ENCODE peak calls at places on chromosomes 16 and 17, in five cellular contexts. One of them, this sample, is unnamed.

GRCh38 chr16:67965668-67966548 is 2.5 kb downstream of the SLC12A4 start:
- DNase-seq in CD14-positive monocyte: no peak
- DNase-seq in AG09319: no peak
- DNase-seq in AG04449: no peak
- DNase-seq in A549: no peak
- DNase-seq in this sample: peak

GRCh38 chr17:1040216-1040600 is 43.3 kb downstream of the TIMM22 start:
- DNase-seq in CD14-positive monocyte: no peak
- DNase-seq in AG09319: no peak
- DNase-seq in AG04449: no peak
- DNase-seq in A549: no peak
- DNase-seq in this sample: no peak

GRCh38 chr17:45230787-45231480 is 9.2 kb downstream of the FMNL1 start:
- DNase-seq in CD14-positive monocyte: peak
- DNase-seq in AG09319: no peak
- DNase-seq in AG04449: no peak
- DNase-seq in A549: no peak
- DNase-seq in this sample: peak

GRCh38 chr16:4911831-4912422 is 25.0 kb downstream of the PPL start:
- DNase-seq in CD14-positive monocyte: no peak
- DNase-seq in AG09319: peak
- DNase-seq in AG04449: no peak
- DNase-seq in A549: no peak
- DNase-seq in this sample: peak

GRCh38 chr16:3454631-3455147 is 11.2 kb downstream of the NAA60 start:
- DNase-seq in CD14-positive monocyte: no peak
- DNase-seq in AG09319: no peak
- DNase-seq in AG04449: no peak
- DNase-seq in A549: no peak
- DNase-seq in this sample: no peak

GRCh38 chr17:13502263-13502662 is 99.5 kb downstream of the HS3ST3A1 start:
- DNase-seq in CD14-positive monocyte: no peak
- DNase-seq in AG09319: no peak
- DNase-seq in AG04449: no peak
- DNase-seq in A549: no peak
- DNase-seq in this sample: no peak

GRCh38 chr17:47719411-47720152 is 13.5 kb upstream of the TBX21 start:
- DNase-seq in CD14-positive monocyte: no peak
- DNase-seq in AG09319: no peak
- DNase-seq in AG04449: peak
- DNase-seq in A549: no peak
- DNase-seq in this sample: peak

GRCh38 chr17:50428831-50429424 is 2.9 kb downstream of the ACSF2 start:
- DNase-seq in CD14-positive monocyte: no peak
- DNase-seq in AG09319: no peak
- DNase-seq in AG04449: no peak
- DNase-seq in A549: no peak
- DNase-seq in this sample: peak

GRCh38 chr16:57187508-57187854 is 1.4 kb downstream of the RSPRY1 start:
- DNase-seq in CD14-positive monocyte: no peak
- DNase-seq in AG09319: no peak
- DNase-seq in AG04449: no peak
- DNase-seq in A549: peak
- DNase-seq in this sample: no peak

GRCh38 chr17:17870292-17870691 is 33.5 kb upstream of the SREBF1 start:
- DNase-seq in CD14-positive monocyte: no peak
- DNase-seq in AG09319: no peak
- DNase-seq in AG04449: no peak
- DNase-seq in A549: no peak
- DNase-seq in this sample: no peak

GRCh38 chr17:3765981-3766380 is 35.0 kb downstream of the ITGAE start:
- DNase-seq in CD14-positive monocyte: no peak
- DNase-seq in AG09319: no peak
- DNase-seq in AG04449: no peak
- DNase-seq in A549: no peak
- DNase-seq in this sample: no peak

GRCh38 chr17:42895185-42895555 is 5.4 kb upstream of the G6PC1 start:
- DNase-seq in CD14-positive monocyte: no peak
- DNase-seq in AG09319: peak
- DNase-seq in AG04449: peak
- DNase-seq in A549: peak
- DNase-seq in this sample: peak

GRCh38 chr16:11783319-11784047 is 13.6 kb downstream of the ZC3H7A start:
- DNase-seq in CD14-positive monocyte: no peak
- DNase-seq in AG09319: no peak
- DNase-seq in AG04449: no peak
- DNase-seq in A549: no peak
- DNase-seq in this sample: peak

GRCh38 chr17:8300629-8301242 is 5.5 kb upstream of the SLC25A35 start:
- DNase-seq in CD14-positive monocyte: peak
- DNase-seq in AG09319: peak
- DNase-seq in AG04449: no peak
- DNase-seq in A549: peak
- DNase-seq in this sample: peak

GRCh38 chr17:63785556-63785955 is 11.6 kb downstream of the DDX42 start:
- DNase-seq in CD14-positive monocyte: no peak
- DNase-seq in AG09319: no peak
- DNase-seq in AG04449: no peak
- DNase-seq in A549: no peak
- DNase-seq in this sample: peak

GRCh38 chr16:11841026-11841425 is 10.3 kb downstream of the RSL1D1 start:
- DNase-seq in CD14-positive monocyte: no peak
- DNase-seq in AG09319: no peak
- DNase-seq in AG04449: no peak
- DNase-seq in A549: no peak
- DNase-seq in this sample: no peak

GRCh38 chr16:68972008-68972407 is 128.7 kb downstream of the TANGO6 start:
- DNase-seq in CD14-positive monocyte: no peak
- DNase-seq in AG09319: no peak
- DNase-seq in AG04449: no peak
- DNase-seq in A549: no peak
- DNase-seq in this sample: no peak

GRCh38 chr17:51805765-51806164 is 352.7 kb downstream of the CA10 start:
- DNase-seq in CD14-positive monocyte: no peak
- DNase-seq in AG09319: no peak
- DNase-seq in AG04449: no peak
- DNase-seq in A549: no peak
- DNase-seq in this sample: no peak

GRCh38 chr17:43791589-43791988 is 11.4 kb downstream of the CFAP97D1 start:
- DNase-seq in CD14-positive monocyte: no peak
- DNase-seq in AG09319: no peak
- DNase-seq in AG04449: no peak
- DNase-seq in A549: no peak
- DNase-seq in this sample: peak

GRCh38 chr16:87228363-87228762 is 88.8 kb downstream of the C16orf95 start:
- DNase-seq in CD14-positive monocyte: no peak
- DNase-seq in AG09319: no peak
- DNase-seq in AG04449: no peak
- DNase-seq in A549: no peak
- DNase-seq in this sample: no peak

DNA sequence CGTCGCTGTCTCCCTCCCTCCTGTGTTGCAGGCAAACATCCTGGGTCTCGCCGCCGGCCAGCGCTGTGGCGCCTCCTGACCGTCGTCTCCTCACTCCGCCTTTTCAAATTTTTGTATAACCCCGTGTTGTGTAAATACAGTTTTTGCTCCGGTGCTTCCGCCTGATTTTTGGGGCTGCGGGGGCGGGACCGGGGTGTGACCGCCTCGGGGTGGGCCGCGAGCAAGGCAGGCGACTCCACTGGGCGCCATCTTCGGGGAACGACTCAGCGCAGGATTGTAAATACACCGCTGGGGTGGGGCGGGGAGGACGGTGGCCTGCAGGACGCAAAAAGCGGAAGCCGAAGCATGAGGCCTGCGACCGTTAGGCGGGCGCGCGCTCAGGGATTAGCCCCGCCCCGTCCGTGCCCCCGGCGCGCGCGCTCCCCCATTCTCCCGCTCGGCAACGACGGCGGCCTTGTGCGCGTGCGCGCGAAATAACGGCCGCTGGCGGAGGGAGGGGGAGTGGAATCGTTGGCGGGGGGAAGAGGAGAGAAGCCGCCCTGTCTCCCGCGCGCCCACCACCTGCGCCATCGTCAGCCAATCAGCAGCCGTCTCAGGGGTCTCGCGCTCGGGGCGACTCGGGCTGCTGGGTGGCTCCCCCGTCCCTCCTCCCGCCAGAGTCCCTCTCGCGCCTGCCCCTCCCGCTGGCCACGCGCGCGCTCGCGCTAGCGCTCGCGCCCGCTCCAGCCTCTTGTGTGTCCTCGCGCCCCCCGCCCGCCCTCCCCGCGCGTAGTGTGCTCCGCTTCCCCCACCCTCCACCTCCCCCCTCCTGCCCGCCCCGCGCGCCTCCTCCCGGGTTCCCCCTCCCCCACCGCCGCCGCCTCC is 865 bp upstream of the MAZ start:
- DNase-seq in CD14-positive monocyte: peak
- DNase-seq in AG09319: peak
- DNase-seq in AG04449: peak
- DNase-seq in A549: peak
- DNase-seq in this sample: peak
- TF ChIP-seq CTCF in CD14-positive monocyte: no peak
- TF ChIP-seq CTCF in AG09319: no peak
- TF ChIP-seq CTCF in AG04449: no peak
- TF ChIP-seq CTCF in A549: no peak
- TF ChIP-seq CTCF in this sample: no peak

GRCh38 chr17:32626371-32626770 is 139.6 kb downstream of the CDK5R1 start:
- DNase-seq in CD14-positive monocyte: no peak
- DNase-seq in AG09319: no peak
- DNase-seq in AG04449: no peak
- DNase-seq in A549: no peak
- DNase-seq in this sample: no peak
- TF ChIP-seq CTCF in CD14-positive monocyte: no peak
- TF ChIP-seq CTCF in AG09319: no peak
- TF ChIP-seq CTCF in AG04449: no peak
- TF ChIP-seq CTCF in A549: no peak
- TF ChIP-seq CTCF in this sample: no peak

DNA sequence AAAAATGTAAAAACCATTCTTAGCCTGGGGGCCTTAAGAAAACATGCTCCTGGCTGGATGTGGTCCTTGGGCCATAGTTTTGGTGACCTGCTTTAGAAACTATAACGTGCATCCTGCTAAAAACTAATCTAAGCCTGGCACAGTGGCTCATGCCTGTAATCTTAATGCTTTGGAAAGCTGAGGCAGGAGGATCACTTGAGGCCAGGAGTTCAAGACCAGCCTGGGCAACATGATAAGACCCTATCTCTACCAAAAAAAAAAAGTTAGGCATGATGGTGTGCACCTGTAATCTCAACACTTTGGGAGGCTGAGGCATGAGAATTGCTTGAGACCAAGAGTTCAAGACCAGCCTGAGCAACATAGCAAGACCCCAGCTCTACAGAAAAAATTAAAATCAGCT is 183.8 kb upstream of the CHMP6 start:
- DNase-seq in CD14-positive monocyte: no peak
- DNase-seq in AG09319: no peak
- DNase-seq in AG04449: no peak
- DNase-seq in A549: no peak
- DNase-seq in this sample: no peak
- TF ChIP-seq CTCF in CD14-positive monocyte: no peak
- TF ChIP-seq CTCF in AG09319: no peak
- TF ChIP-seq CTCF in AG04449: no peak
- TF ChIP-seq CTCF in A549: no peak
- TF ChIP-seq CTCF in this sample: no peak

GRCh38 chr17:41406205-41406604 is 8.8 kb upstream of the KRT31 start:
- DNase-seq in CD14-positive monocyte: no peak
- DNase-seq in AG09319: no peak
- DNase-seq in AG04449: no peak
- DNase-seq in A549: no peak
- DNase-seq in this sample: peak
- TF ChIP-seq CTCF in CD14-positive monocyte: no peak
- TF ChIP-seq CTCF in AG09319: no peak
- TF ChIP-seq CTCF in AG04449: peak
- TF ChIP-seq CTCF in A549: peak
- TF ChIP-seq CTCF in this sample: peak

GRCh38 chr17:58084317-58084981 is 1.2 kb downstream of the DYNLL2 start:
- DNase-seq in CD14-positive monocyte: no peak
- DNase-seq in AG09319: no peak
- DNase-seq in AG04449: no peak
- DNase-seq in A549: peak
- DNase-seq in this sample: peak
- TF ChIP-seq CTCF in CD14-positive monocyte: no peak
- TF ChIP-seq CTCF in AG09319: no peak
- TF ChIP-seq CTCF in AG04449: peak
- TF ChIP-seq CTCF in A549: peak
- TF ChIP-seq CTCF in this sample: peak

This sample was measured in bronchial epithelial cell.